ENCODE peak calls at places on chromosomes 11 and 22, in seven cellular contexts. B is lung; Q is LHCN-M2; L is ELR; V is amygdala; F is stimulated activated CD8-positive, alpha-beta memory T cell treated with anti-CD3 and anti-CD28 coated beads, Interleukin-15, amount 100 ng/mL, for 4 hours; E is activated gamma-delta T cell treated with Interleukin-2 at 50 U/mL for 16 hours. G is an unnamed sample.

GRCh38 chr11:122673706-122674105 is 18.2 kb downstream of the UBASH3B start:
- DNase-seq in B (no peak), Q (no peak), L (no peak), V (no peak), F (no peak), E (no peak), G (no peak)

GRCh38 chr11:69217276-69218105 is 61.8 kb downstream of the SMIM38 start:
- DNase-seq in B (no peak), Q (no peak), L (no peak), V (peak), F (no peak), E (no peak), G (no peak)

GRCh38 chr22:37880668-37881440 is 25.2 kb upstream of the MICALL1 start:
- DNase-seq in B (no peak), Q (peak), L (peak), V (peak), F (no peak), E (no peak), G (no peak)

GRCh38 chr11:33315822-33316221 is 58.6 kb downstream of the HIPK3 start:
- DNase-seq in B (no peak), Q (no peak), L (no peak), V (no peak), F (no peak), E (no peak), G (no peak)

GRCh38 chr11:128208329-128209220 is 378.8 kb downstream of the ETS1 start:
- DNase-seq in B (peak), Q (peak), L (peak), V (peak), F (no peak), E (no peak), G (no peak)

GRCh38 chr11:123429336-123429735 is 733 bp upstream of the GRAMD1B start:
- DNase-seq in B (no peak), Q (peak), L (peak), V (no peak), F (no peak), E (no peak), G (no peak)

GRCh38 chr22:28075260-28075981 is 156.4 kb upstream of the PITPNB start:
- DNase-seq in B (peak), Q (peak), L (peak), V (no peak), F (no peak), E (no peak), G (no peak)

GRCh38 chr11:16979708-16980622 is 34.2 kb downstream of the PLEKHA7 start:
- DNase-seq in B (no peak), Q (no peak), L (no peak), V (no peak), F (no peak), E (no peak), G (no peak)

GRCh38 chr11:26599421-26599820 is 27.4 kb upstream of the MUC15 start:
- DNase-seq in B (no peak), Q (peak), L (no peak), V (no peak), F (no peak), E (no peak), G (no peak)

GRCh38 chr22:21015051-21016006 is at the start of gene P2RX6:
- DNase-seq in B (no peak), Q (no peak), L (peak), V (peak), F (no peak), E (no peak), G (no peak)

GRCh38 chr11:122186439-122187080 is 70.5 kb upstream of the BLID start:
- DNase-seq in B (no peak), Q (peak), L (peak), V (no peak), F (no peak), E (no peak), G (no peak)

GRCh38 chr11:19987243-19987870 is 172.9 kb downstream of the DBX1 start:
- DNase-seq in B (no peak), Q (no peak), L (no peak), V (no peak), F (no peak), E (no peak), G (no peak)

GRCh38 chr11:104286129-104286528 is 122.2 kb upstream of the PDGFD start:
- DNase-seq in B (no peak), Q (peak), L (no peak), V (no peak), F (no peak), E (no peak), G (no peak)

GRCh38 chr11:69880803-69881445 is 61.7 kb upstream of the FGF3 start:
- DNase-seq in B (no peak), Q (no peak), L (no peak), V (no peak), F (no peak), E (no peak), G (no peak)

GRCh38 chr11:7546324-7546791 is 32.6 kb downstream of the PPFIBP2 start:
- DNase-seq in B (no peak), Q (peak), L (no peak), V (no peak), F (no peak), E (no peak), G (no peak)

GRCh38 chr11:95668113-95668512 is 121.5 kb downstream of the FAM76B start:
- DNase-seq in B (no peak), Q (no peak), L (no peak), V (no peak), F (no peak), E (no peak), G (no peak)

GRCh38 chr11:22581354-22581753 is 44.3 kb downstream of the FANCF start:
- DNase-seq in B (no peak), Q (no peak), L (no peak), V (no peak), F (no peak), E (no peak), G (no peak)

GRCh38 chr11:119322360-119322739 is 5.4 kb upstream of the MCAM start:
- DNase-seq in B (no peak), Q (no peak), L (peak), V (no peak), F (no peak), E (no peak), G (no peak)

GRCh38 chr22:49433717-49434611 is 393.7 kb downstream of the BRD1 start:
- DNase-seq in B (no peak), Q (no peak), L (no peak), V (no peak), F (no peak), E (no peak), G (no peak)

GRCh38 chr11:128388182-128388815 is 199.1 kb downstream of the ETS1 start:
- DNase-seq in B (no peak), Q (no peak), L (no peak), V (no peak), F (no peak), E (no peak), G (no peak)

GRCh38 chr11:75938543-75938942 is 123.5 kb downstream of the UVRAG start:
- DNase-seq in B (no peak), Q (peak), L (peak), V (no peak), F (no peak), E (no peak), G (no peak)

GRCh38 chr22:43654271-43654670 is 157.8 kb downstream of the EFCAB6 start:
- DNase-seq in B (no peak), Q (no peak), L (no peak), V (no peak), F (no peak), E (no peak), G (no peak)

GRCh38 chr11:82682003-82682751 is 51.5 kb downstream of the FAM181B start:
- DNase-seq in B (no peak), Q (peak), L (peak), V (peak), F (no peak), E (no peak), G (no peak)

GRCh38 chr22:23070418-23071162 is at the start of gene GNAZ:
- DNase-seq in B (no peak), Q (no peak), L (peak), V (no peak), F (no peak), E (no peak), G (peak)

GRCh38 chr11:58006940-58007339 is 16.7 kb upstream of the OR9Q1 start:
- DNase-seq in B (no peak), Q (peak), L (peak), V (no peak), F (no peak), E (no peak), G (no peak)

GRCh38 chr11:97909544-97910394 is 1111.0 kb upstream of the CNTN5 start:
- DNase-seq in B (no peak), Q (peak), L (peak), V (no peak), F (no peak), E (no peak), G (no peak)

GRCh38 chr11:82003671-82004148 is 730.0 kb downstream of the FAM181B start:
- DNase-seq in B (no peak), Q (no peak), L (no peak), V (no peak), F (no peak), E (no peak), G (no peak)

GRCh38 chr11:102007567-102008437 is 39.4 kb upstream of the CFAP300 start:
- DNase-seq in B (peak), Q (peak), L (peak), V (no peak), F (no peak), E (no peak), G (peak)

GRCh38 chr22:25492950-25493790 is 71.3 kb upstream of the GRK3 start:
- DNase-seq in B (no peak), Q (no peak), L (no peak), V (peak), F (no peak), E (no peak), G (no peak)

GRCh38 chr22:35023692-35024363 is 42.1 kb upstream of the ISX start:
- DNase-seq in B (peak), Q (no peak), L (peak), V (peak), F (no peak), E (peak), G (peak)

GRCh38 chr22:24146791-24147353 is 34.4 kb upstream of the SUSD2 start:
- DNase-seq in B (no peak), Q (peak), L (peak), V (no peak), F (no peak), E (no peak), G (no peak)

GRCh38 chr11:55949330-55949729 is 13.1 kb upstream of the OR5I1 start:
- DNase-seq in B (no peak), Q (no peak), L (no peak), V (no peak), F (no peak), E (no peak), G (no peak)

G was measured in B cell.